ENCODE peak calls at places on chromosomes 3 and 15, in seven cellular contexts. A, K, D, F, Z, N and U are unnamed samples.

GRCh38 chr15:67850336-67850735 is 10.5 kb upstream of the RNU6-1 start:
- DNase-seq in A (no peak), K (no peak), D (no peak), F (no peak), Z (peak; percentile 57), N (no peak), U (no peak)

GRCh38 chr3:74060201-74060600 is 435.5 kb upstream of the PDZRN3 start:
- DNase-seq in A (no peak), K (no peak), D (no peak), F (no peak), Z (no peak), N (no peak), U (no peak)

GRCh38 chr3:148021400-148021799 is 612.2 kb downstream of the ZIC1 start:
- DNase-seq in A (no peak), K (no peak), D (no peak), F (peak; percentile 46), Z (no peak), N (no peak), U (no peak)

GRCh38 chr3:10116138-10116460 is 624 bp downstream of the BRK1 start:
- DNase-seq in A (no peak), K (no peak), D (no peak), F (peak; percentile 42), Z (no peak), N (peak; percentile 54), U (no peak)

GRCh38 chr3:194485471-194485875 is 1.3 kb downstream of the ATP13A3 start:
- DNase-seq in A (no peak), K (no peak), D (peak; percentile 19), F (peak; percentile 44), Z (no peak), N (peak; percentile 41), U (no peak)

GRCh38 chr15:100650685-100651084 is 48.3 kb downstream of the ASB7 start:
- DNase-seq in A (no peak), K (no peak), D (no peak), F (peak; percentile 46), Z (peak; percentile 11), N (no peak), U (no peak)

GRCh38 chr15:36808401-36809160 is 229.2 kb downstream of the CDIN1 start:
- DNase-seq in A (no peak), K (no peak), D (no peak), F (no peak), Z (no peak), N (peak; percentile 25), U (no peak)

GRCh38 chr3:167887096-167887495 is 151.6 kb downstream of the SERPINI1 start:
- DNase-seq in A (no peak), K (no peak), D (no peak), F (peak; percentile 87), Z (no peak), N (peak; percentile 4), U (no peak)

GRCh38 chr15:48440084-48440483 is 108.9 kb downstream of the DUT start:
- DNase-seq in A (peak; percentile 51), K (no peak), D (no peak), F (no peak), Z (no peak), N (peak; percentile 87), U (peak; percentile 30)

GRCh38 chr15:94972314-94972713 is 741.0 kb downstream of the MCTP2 start:
- DNase-seq in A (no peak), K (no peak), D (no peak), F (no peak), Z (no peak), N (no peak), U (no peak)

GRCh38 chr3:190870125-190870524 is 7.6 kb upstream of the GMNC start:
- DNase-seq in A (no peak), K (no peak), D (no peak), F (no peak), Z (no peak), N (no peak), U (no peak)

GRCh38 chr15:70763120-70763949 is at the start of gene UACA:
- DNase-seq in A (peak; percentile 98), K (peak; percentile 97), D (peak; percentile 66), F (peak; percentile 98), Z (no peak), N (peak; percentile 96), U (peak; percentile 92)

GRCh38 chr3:30440147-30440604 is 166.2 kb upstream of the TGFBR2 start:
- DNase-seq in A (no peak), K (no peak), D (no peak), F (peak; percentile 89), Z (no peak), N (no peak), U (peak; percentile 31)

GRCh38 chr3:157061271-157061670 is 98.7 kb downstream of the CCNL1 start:
- DNase-seq in A (no peak), K (no peak), D (no peak), F (no peak), Z (no peak), N (no peak), U (no peak)

GRCh38 chr15:66155065-66155464 is 98.5 kb downstream of the MEGF11 start:
- DNase-seq in A (no peak), K (no peak), D (no peak), F (no peak), Z (peak; percentile 55), N (no peak), U (no peak)

GRCh38 chr3:149813367-149814281 is 609 bp downstream of the RNF13 start:
- DNase-seq in A (peak; percentile 11), K (no peak), D (peak; percentile 25), F (peak; percentile 61), Z (peak; percentile 32), N (peak; percentile 47), U (peak; percentile 29)

GRCh38 chr3:128297401-128298138 is 144.3 kb downstream of the EEFSEC start:
- DNase-seq in A (no peak), K (peak; percentile 31), D (no peak), F (peak; percentile 40), Z (no peak), N (peak; percentile 21), U (no peak)

GRCh38 chr3:71254658-71255057 is 328.9 kb downstream of the FOXP1 start:
- DNase-seq in A (no peak), K (no peak), D (no peak), F (no peak), Z (no peak), N (peak; percentile 63), U (peak; percentile 45)

GRCh38 chr3:99637381-99638111 is 848 bp upstream of the COL8A1 start:
- DNase-seq in A (peak; percentile 54), K (no peak), D (no peak), F (peak; percentile 80), Z (no peak), N (peak; percentile 90), U (no peak)

GRCh38 chr15:90221251-90221900 is 12.4 kb downstream of the CIB1 start:
- DNase-seq in A (peak; percentile 63), K (peak; percentile 82), D (no peak), F (peak; percentile 74), Z (peak; percentile 52), N (peak; percentile 86), U (peak; percentile 74)

DNA sequence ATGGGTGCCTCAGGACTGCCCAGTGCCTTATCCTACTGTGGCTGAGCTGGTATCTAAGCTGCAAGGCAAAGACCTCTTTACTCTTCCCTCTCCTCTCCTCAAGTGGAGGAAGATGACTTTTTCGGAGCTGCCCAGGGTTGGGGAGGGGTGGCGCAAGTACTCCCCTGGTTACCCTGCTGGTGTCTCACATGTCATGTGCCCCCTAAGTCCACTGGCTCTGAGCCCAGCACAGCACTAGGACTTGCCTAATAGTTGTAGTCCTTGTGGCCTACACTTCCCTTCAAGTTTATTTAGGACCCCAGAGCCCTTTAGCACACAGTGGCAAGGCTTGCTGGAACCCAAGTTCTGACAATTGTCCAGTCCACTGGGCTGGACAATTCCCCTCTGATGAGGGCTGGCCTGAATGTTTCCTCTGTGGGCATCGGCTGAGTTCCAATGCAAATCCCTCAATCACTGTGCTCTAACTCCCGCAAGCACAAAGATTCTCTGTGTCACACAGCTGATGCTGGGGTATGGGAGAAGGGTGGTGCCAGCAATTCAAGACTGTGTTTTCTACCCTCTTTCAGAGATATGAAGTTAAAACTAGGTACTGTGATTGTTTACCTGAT is 60.4 kb downstream of the UQCC5 start:
- DNase-seq in A (no peak), K (no peak), D (no peak), F (no peak), Z (no peak), N (no peak), U (no peak)
- H3K36me3 ChIP-seq in A (peaks cover 9% of the 10 kb centered on the region), K (peaks cover 72% of the 10 kb centered on the region), D (peaks cover 14% of the 10 kb centered on the region), F (peaks cover 30% of the 10 kb centered on the region), Z (peaks cover 89% of the 10 kb centered on the region), N (peaks cover 23% of the 10 kb centered on the region), U (peaks cover 8% of the 10 kb centered on the region)

DNA sequence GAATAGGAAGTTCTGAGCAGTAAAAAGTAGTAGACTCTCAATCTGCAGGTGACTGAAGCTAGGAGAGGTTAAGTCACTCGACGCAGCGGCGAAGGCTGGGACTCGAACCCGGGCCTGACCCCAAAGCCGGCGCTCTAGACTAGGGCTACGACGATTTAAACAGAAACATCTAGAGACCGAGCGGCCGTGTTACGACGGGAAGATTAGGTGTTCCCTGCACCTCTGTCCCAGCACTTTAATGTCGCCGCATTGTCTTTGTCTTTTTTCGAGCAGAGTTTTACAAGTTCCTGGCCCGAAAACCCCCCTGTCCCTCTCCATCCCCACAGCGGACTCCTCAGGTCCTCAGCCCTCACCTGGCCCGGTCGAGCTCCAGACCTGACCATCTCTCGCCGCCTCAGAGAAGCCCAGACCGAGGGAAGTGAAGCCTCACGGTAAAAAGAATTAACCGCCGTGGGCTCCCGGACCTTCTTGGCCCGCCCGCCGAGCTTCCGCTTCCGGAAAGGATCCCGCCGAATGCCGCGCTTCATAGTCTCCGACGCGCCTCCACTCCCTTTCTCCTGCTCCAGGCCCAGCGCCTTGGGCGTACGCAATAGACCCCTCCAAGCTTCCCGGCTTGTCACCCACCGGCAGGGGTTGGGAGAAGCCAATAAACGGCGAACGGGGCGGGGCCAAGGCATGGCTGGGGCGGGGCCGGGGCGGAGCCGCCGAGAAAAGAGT is at the start of gene CCDC14:
- DNase-seq in A (peak; percentile 86), K (peak; percentile 93), D (peak; percentile 65), F (peak; percentile 98), Z (peak; percentile 83), N (peak; percentile 96), U (peak; percentile 95)
- H3K4me3 ChIP-seq in A (peak within 1 kb of the TSS; percentile 66), K (peak within 1 kb of the TSS; percentile 24), D (peak within 1 kb of the TSS; percentile 76), F (peak within 1 kb of the TSS; percentile 84), Z (peak within 1 kb of the TSS; percentile 87), N (peak within 1 kb of the TSS; percentile 85), U (peak within 1 kb of the TSS; percentile 55)

GRCh38 chr3:196141866-196142673 is 60.2 kb upstream of the TFRC start:
- DNase-seq in A (no peak), K (no peak), D (no peak), F (peak; percentile 66), Z (no peak), N (no peak), U (peak; percentile 71)
- H3K27ac ChIP-seq in A (no peak overlapping the region), K (no peak overlapping the region), D (peak overlapping the region; percentile 83), F (no peak overlapping the region), Z (no peak overlapping the region), N (no peak overlapping the region), U (peak overlapping the region; percentile 28)

GRCh38 chr3:15682766-15683165 is 81.2 kb downstream of the BTD start:
- DNase-seq in A (no peak), K (no peak), D (no peak), F (no peak), Z (no peak), N (peak; percentile 57), U (no peak)

GRCh38 chr3:15690250-15690649 is 88.7 kb downstream of the BTD start:
- DNase-seq in A (no peak), K (no peak), D (no peak), F (no peak), Z (no peak), N (no peak), U (no peak)

GRCh38 chr3:15681668-15682067 is 80.1 kb downstream of the BTD start:
- DNase-seq in A (no peak), K (no peak), D (no peak), F (no peak), Z (no peak), N (no peak), U (no peak)

GRCh38 chr3:15683253-15683652 is 81.7 kb downstream of the BTD start:
- DNase-seq in A (no peak), K (no peak), D (no peak), F (no peak), Z (no peak), N (no peak), U (no peak)

GRCh38 chr3:15685927-15686326 is 84.4 kb downstream of the BTD start:
- DNase-seq in A (no peak), K (no peak), D (no peak), F (no peak), Z (no peak), N (no peak), U (no peak)
- H3K36me3 ChIP-seq in A (no peaks in the 10 kb centered on the region), K (peaks cover 55% of the 10 kb centered on the region), D (peaks cover 4% of the 10 kb centered on the region), F (peaks cover 43% of the 10 kb centered on the region), Z (peaks cover 92% of the 10 kb centered on the region), N (peaks cover 39% of the 10 kb centered on the region), U (peaks cover 12% of the 10 kb centered on the region)